ENCODE peak calls at places on chromosome 2, in eight cellular contexts. D is activated CD4-positive, alpha-beta T cell treated with anti-CD3 and anti-CD28 coated beads, Interleukin-2, amount 10 ng/mL, durations not matched to agents 7 days and 5 days; Y is stimulated activated CD4-positive, alpha-beta T cell treated with anti-CD3 and anti-CD28 coated beads, Interleukin-12 subunit alpha, Interleukin-12 subunit beta, amount 100 ng/mL, for 4 hours; T is AG04450; P is T-helper 2 cell; F is LoVo; G is fibroblast of mammary gland; I is brain microvascular endothelial cell. S is an unnamed sample.

GRCh38 chr2:30315391-30316055 is 84.2 kb downstream of the LBH start:
- DNase-seq in D (peak), Y (no peak), T (no peak), P (peak), F (no peak), G (no peak), I (no peak), S (no peak)

GRCh38 chr2:54176577-54176976 is 61.2 kb downstream of the ACYP2 start:
- DNase-seq in D (no peak), Y (no peak), T (peak), P (no peak), F (peak), G (peak), I (peak), S (no peak)

GRCh38 chr2:48248251-48248933 is 281.6 kb upstream of the STON1 start:
- DNase-seq in D (no peak), Y (no peak), T (peak), P (no peak), F (peak), G (peak), I (peak), S (no peak)

GRCh38 chr2:231737761-231738160 is 29.4 kb downstream of the PTMA start:
- DNase-seq in D (no peak), Y (no peak), T (no peak), P (no peak), F (no peak), G (no peak), I (no peak), S (no peak)

GRCh38 chr2:44578401-44579135 is 216.8 kb downstream of the CAMKMT start:
- DNase-seq in D (no peak), Y (no peak), T (peak), P (no peak), F (no peak), G (peak), I (peak), S (no peak)

GRCh38 chr2:192091480-192091879 is 103.3 kb downstream of the TMEFF2 start:
- DNase-seq in D (no peak), Y (no peak), T (no peak), P (no peak), F (no peak), G (no peak), I (no peak), S (no peak)

GRCh38 chr2:223740679-223741078 is 96.7 kb downstream of the AP1S3 start:
- DNase-seq in D (no peak), Y (no peak), T (no peak), P (no peak), F (no peak), G (no peak), I (no peak), S (no peak)

GRCh38 chr2:129813404-129813803 is 166.1 kb upstream of the RAB6C start:
- DNase-seq in D (no peak), Y (no peak), T (no peak), P (no peak), F (no peak), G (peak), I (no peak), S (no peak)

GRCh38 chr2:174615951-174616436 is 18.4 kb upstream of the WIPF1 start:
- DNase-seq in D (no peak), Y (no peak), T (no peak), P (no peak), F (no peak), G (peak), I (peak), S (no peak)

GRCh38 chr2:207416936-207417718 is 112.6 kb upstream of the CREB1 start:
- DNase-seq in D (no peak), Y (no peak), T (no peak), P (no peak), F (no peak), G (peak), I (peak), S (no peak)

GRCh38 chr2:17545680-17546613 is 5.5 kb downstream of the VSNL1 start:
- DNase-seq in D (no peak), Y (no peak), T (no peak), P (no peak), F (no peak), G (no peak), I (no peak), S (no peak)

GRCh38 chr2:160388464-160389263 is 104.9 kb downstream of the RBMS1 start:
- DNase-seq in D (peak), Y (no peak), T (no peak), P (peak), F (no peak), G (peak), I (no peak), S (no peak)

S was measured in coronary artery.